ENCODE peak calls at places on chromosome 11, in five cellular contexts. P is HFFc6, J is lung, E is nephron progenitor cell, W is epithelial cell of esophagus. N is an unnamed sample.

GRCh38 chr11:131998020-131998419 is 627.6 kb downstream of the NTM start:
- DNase-seq in P (peak), J (no peak), E (peak), W (no peak), N (no peak)

GRCh38 chr11:109583996-109584395 is 162.0 kb downstream of the C11orf87 start:
- DNase-seq in P (no peak), J (no peak), E (no peak), W (no peak), N (no peak)

GRCh38 chr11:114308689-114309089 is 12.5 kb downstream of the NNMT start:
- DNase-seq in P (no peak), J (peak), E (no peak), W (no peak), N (no peak)

GRCh38 chr11:38448284-38448683 is 1850.2 kb upstream of the RAG2 start:
- DNase-seq in P (no peak), J (no peak), E (no peak), W (peak), N (no peak)

GRCh38 chr11:123654566-123655081 is at the start of gene SCN3B:
- DNase-seq in P (no peak), J (peak), E (peak), W (peak), N (peak)

GRCh38 chr11:124736738-124737137 is 3.0 kb upstream of the NRGN start:
- DNase-seq in P (no peak), J (no peak), E (no peak), W (no peak), N (no peak)

GRCh38 chr11:127345819-127346459 is 345.4 kb upstream of the KIRREL3 start:
- DNase-seq in P (peak), J (no peak), E (peak), W (peak), N (no peak)

GRCh38 chr11:72433455-72434061 is 773 bp downstream of the CLPB start:
- DNase-seq in P (no peak), J (no peak), E (no peak), W (no peak), N (no peak)

GRCh38 chr11:36014906-36015305 is 71.0 kb downstream of the LDLRAD3 start:
- DNase-seq in P (no peak), J (no peak), E (no peak), W (no peak), N (no peak)

GRCh38 chr11:130213143-130213978 is 53.8 kb downstream of the ST14 start:
- DNase-seq in P (no peak), J (peak), E (peak), W (peak), N (peak)

GRCh38 chr11:67230406-67230805 is 35.9 kb upstream of the GRK2 start:
- DNase-seq in P (no peak), J (no peak), E (no peak), W (no peak), N (no peak)

GRCh38 chr11:22432331-22433065 is 94.3 kb downstream of the SLC17A6 start:
- DNase-seq in P (no peak), J (no peak), E (peak), W (peak), N (no peak)
- TF ChIP-seq CTCF in P (no peak), J (no peak), E (no peak), W (no peak), N (no peak)

GRCh38 chr11:118290923-118291322 is 13.6 kb upstream of the CD3E start:
- DNase-seq in P (peak), J (peak), E (no peak), W (peak), N (no peak)
- TF ChIP-seq CTCF in P (peak), J (peak), E (no peak), W (peak), N (no peak)

DNA sequence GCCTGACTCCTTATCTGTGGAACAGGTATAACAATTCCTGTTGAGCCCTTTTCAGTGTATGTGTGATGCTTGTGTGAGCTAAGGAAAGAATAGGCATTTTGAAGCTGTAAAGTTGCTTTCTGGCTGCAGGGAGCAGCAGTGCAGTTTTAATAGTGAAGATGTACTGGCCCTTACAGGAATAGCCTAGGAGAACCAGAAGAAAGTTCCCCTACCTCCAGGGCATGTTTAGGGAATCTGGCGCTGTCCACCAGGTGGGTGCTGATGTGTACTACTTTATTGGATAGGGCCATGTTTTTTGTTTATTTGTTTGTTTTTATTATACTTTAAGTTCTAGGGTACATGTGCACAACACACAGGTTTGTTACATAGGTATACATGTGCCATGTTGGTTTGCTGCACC is 11.5 kb downstream of the BMAL1 start:
- DNase-seq in P (peak), J (no peak), E (peak), W (peak), N (no peak)
- TF ChIP-seq CTCF in P (peak), J (no peak), E (no peak), W (no peak), N (peak)

GRCh38 chr11:70771099-70771885 is 373.0 kb downstream of the CTTN start:
- DNase-seq in P (no peak), J (no peak), E (no peak), W (no peak), N (no peak)
- TF ChIP-seq CTCF in P (no peak), J (no peak), E (no peak), W (no peak), N (no peak)

GRCh38 chr11:33321483-33321882 is 64.3 kb downstream of the HIPK3 start:
- DNase-seq in P (no peak), J (no peak), E (no peak), W (no peak), N (no peak)

GRCh38 chr11:33324211-33324985 is 67.2 kb downstream of the HIPK3 start:
- DNase-seq in P (no peak), J (no peak), E (no peak), W (no peak), N (no peak)

GRCh38 chr11:33320814-33321330 is 63.7 kb downstream of the HIPK3 start:
- DNase-seq in P (no peak), J (no peak), E (no peak), W (no peak), N (no peak)

GRCh38 chr11:33325456-33325855 is 68.3 kb downstream of the HIPK3 start:
- DNase-seq in P (no peak), J (no peak), E (no peak), W (peak), N (no peak)

GRCh38 chr11:33323421-33323820 is 66.2 kb downstream of the HIPK3 start:
- DNase-seq in P (no peak), J (no peak), E (no peak), W (no peak), N (no peak)
- TF ChIP-seq CTCF in P (no peak), J (no peak), E (no peak), W (no peak), N (peak)

GRCh38 chr11:60251485-60252207 is 8.7 kb upstream of the MS4A4E start:
- DNase-seq in P (peak), J (no peak), E (peak), W (peak), N (no peak)
- TF ChIP-seq CTCF in P (peak), J (no peak), E (peak), W (peak), N (peak)

GRCh38 chr11:80727315-80727714 is 1286.5 kb upstream of the TENM4 start:
- DNase-seq in P (no peak), J (no peak), E (peak), W (peak), N (no peak)
- TF ChIP-seq CTCF in P (no peak), J (no peak), E (no peak), W (peak), N (no peak)

DNA sequence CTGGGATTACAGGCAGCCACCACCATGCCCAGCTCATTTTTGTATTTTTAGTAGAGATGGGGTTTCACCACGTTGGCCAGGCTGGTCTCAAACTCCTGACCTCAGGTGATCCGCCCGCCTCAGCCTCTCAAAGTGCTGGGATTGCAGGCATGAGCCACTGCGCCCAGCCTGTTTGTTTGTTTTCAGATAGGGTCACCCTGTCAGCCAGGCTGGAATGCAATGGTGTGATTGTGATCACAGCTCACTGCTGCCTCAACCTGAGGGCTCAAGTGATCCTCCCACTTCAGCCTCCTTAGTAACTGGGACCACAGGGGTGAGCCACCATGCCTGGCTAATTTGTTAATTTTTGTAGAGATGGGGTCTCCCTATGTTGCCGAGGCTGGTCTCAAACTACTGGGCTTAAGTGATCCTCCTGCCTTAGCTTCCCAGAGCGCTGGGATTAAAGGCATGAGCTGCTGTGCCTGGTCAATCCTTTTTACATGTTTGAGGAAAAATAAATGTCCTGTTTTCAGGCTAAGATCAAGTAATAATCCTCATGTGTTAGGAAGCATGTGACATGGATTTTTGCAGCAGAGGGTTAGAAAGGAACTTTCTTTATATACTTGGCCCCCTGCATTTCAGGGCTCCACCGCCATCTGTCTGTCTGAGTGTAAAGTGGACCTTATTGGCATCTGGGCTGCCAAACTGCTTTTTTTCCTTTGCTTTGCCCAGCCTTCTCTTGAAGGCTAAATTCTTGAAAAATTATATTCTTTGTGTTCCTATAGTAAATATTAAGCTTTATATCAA is 4.8 kb upstream of the SLC3A2 start:
- DNase-seq in P (no peak), J (no peak), E (no peak), W (no peak), N (no peak)
- TF ChIP-seq CTCF in P (no peak), J (no peak), E (no peak), W (no peak), N (peak)

GRCh38 chr11:12496181-12497025 is 119.0 kb downstream of the PARVA start:
- DNase-seq in P (peak), J (no peak), E (no peak), W (no peak), N (peak)
- TF ChIP-seq CTCF in P (peak), J (no peak), E (peak), W (peak), N (no peak)

GRCh38 chr11:64251986-64252837 is 882 bp downstream of the PLCB3 start:
- DNase-seq in P (no peak), J (peak), E (no peak), W (peak), N (no peak)
- TF ChIP-seq CTCF in P (peak), J (no peak), E (no peak), W (peak), N (peak)